ENCODE peak calls at places on chromosomes 11 and 22, in five cellular contexts. S is fibroblast of lung; A is CD4-positive, alpha-beta T cell; J is GM20000; O is nephron progenitor cell. L is an unnamed sample.

GRCh38 chr11:128085276-128085675 is 502.1 kb downstream of the ETS1 start:
- DNase-seq in S (no peak), J (no peak), A (no peak), O (no peak), L (no peak)

GRCh38 chr22:17580461-17581031 is 17.2 kb downstream of the SLC25A18 start:
- DNase-seq in J (no peak), A (no peak), S (peak; percentile 31), O (no peak), L (no peak)

GRCh38 chr11:47943721-47944554 is 36.4 kb upstream of the PTPRJ start:
- DNase-seq in J (no peak), O (no peak), A (no peak), S (no peak), L (no peak)

GRCh38 chr11:62353841-62354240 is 16.6 kb downstream of the ASRGL1 start:
- DNase-seq in S (no peak), A (no peak), O (no peak), J (no peak), L (no peak)

GRCh38 chr22:37601540-37602442 is 6.8 kb upstream of the GGA1 start:
- DNase-seq in J (no peak), O (peak; percentile 52), S (peak; percentile 67), A (no peak), L (peak; percentile 80)

GRCh38 chr22:17009640-17010291 is 1.7 kb upstream of the GAB4 start:
- DNase-seq in A (no peak), J (no peak), S (no peak), O (no peak), L (no peak)

GRCh38 chr11:44498524-44498923 is 66.9 kb upstream of the CD82 start:
- DNase-seq in A (no peak), J (no peak), S (no peak), O (no peak), L (no peak)

GRCh38 chr11:133082453-133082781 is 449.9 kb downstream of the OPCML start:
- DNase-seq in O (peak; percentile 62), A (no peak), S (no peak), J (no peak), L (peak; percentile 37)

GRCh38 chr11:76579047-76579751 is 91.3 kb downstream of the LRRC32 start:
- DNase-seq in J (no peak), S (no peak), O (no peak), A (no peak), L (no peak)

GRCh38 chr11:44611088-44611487 is 45.6 kb downstream of the CD82 start:
- DNase-seq in S (no peak), O (no peak), A (no peak), J (no peak), L (no peak)

GRCh38 chr11:36385121-36385530 is 89.0 kb downstream of the PRR5L start:
- DNase-seq in O (no peak), S (peak; percentile 97), A (no peak), J (no peak), L (no peak)

GRCh38 chr11:36354221-36355003 is 58.3 kb downstream of the PRR5L start:
- DNase-seq in O (no peak), A (no peak), J (peak; percentile 51), S (peak; percentile 94), L (peak; percentile 8)

GRCh38 chr11:65915821-65916251 is 3.0 kb downstream of the C11orf68 start:
- DNase-seq in S (peak; percentile 97), O (no peak), A (no peak), J (no peak), L (peak; percentile 60)

GRCh38 chr22:40638261-40638660 is 1.7 kb upstream of the MRTFA start:
- DNase-seq in O (no peak), S (no peak), J (no peak), A (no peak), L (no peak)

GRCh38 chr11:34346551-34346950 is 11.3 kb downstream of the ABTB2 start:
- DNase-seq in O (no peak), J (no peak), S (peak; percentile 74), A (no peak), L (no peak)

GRCh38 chr22:45242778-45243191 is 2.1 kb upstream of the KIAA0930 start:
- DNase-seq in J (no peak), S (no peak), O (no peak), A (no peak), L (peak; percentile 64)

GRCh38 chr22:32534252-32535215 is 59.9 kb downstream of the FBXO7 start:
- DNase-seq in S (peak; percentile 53), J (no peak), O (no peak), A (no peak), L (peak; percentile 56)
- TF ChIP-seq CTCF in S (no peak), J (no peak), O (no peak), A (no peak), L (no peak)

GRCh38 chr11:55949330-55949729 is 13.1 kb upstream of the OR5I1 start:
- DNase-seq in S (no peak), A (no peak), J (no peak), O (no peak), L (no peak)
- TF ChIP-seq CTCF in S (no peak), A (no peak), J (no peak), O (no peak), L (no peak)

GRCh38 chr11:3626250-3626960 is 15.4 kb downstream of the ART5 start:
- DNase-seq in O (no peak), S (no peak), A (no peak), J (no peak), L (peak; percentile 24)
- TF ChIP-seq CTCF in O (no peak), S (no peak), A (no peak), J (no peak), L (no peak)

GRCh38 chr22:21591695-21592094 is 24.2 kb downstream of the UBE2L3 start:
- DNase-seq in S (no peak), J (no peak), A (no peak), O (no peak), L (no peak)

GRCh38 chr22:21592422-21592821 is 24.9 kb downstream of the UBE2L3 start:
- DNase-seq in A (no peak), J (no peak), S (no peak), O (no peak), L (no peak)

GRCh38 chr22:21590809-21591641 is 23.5 kb downstream of the UBE2L3 start:
- DNase-seq in A (no peak), J (no peak), S (no peak), O (no peak), L (no peak)

GRCh38 chr22:21594865-21595452 is 27.4 kb downstream of the UBE2L3 start:
- DNase-seq in A (no peak), O (no peak), S (no peak), J (no peak), L (no peak)

DNA sequence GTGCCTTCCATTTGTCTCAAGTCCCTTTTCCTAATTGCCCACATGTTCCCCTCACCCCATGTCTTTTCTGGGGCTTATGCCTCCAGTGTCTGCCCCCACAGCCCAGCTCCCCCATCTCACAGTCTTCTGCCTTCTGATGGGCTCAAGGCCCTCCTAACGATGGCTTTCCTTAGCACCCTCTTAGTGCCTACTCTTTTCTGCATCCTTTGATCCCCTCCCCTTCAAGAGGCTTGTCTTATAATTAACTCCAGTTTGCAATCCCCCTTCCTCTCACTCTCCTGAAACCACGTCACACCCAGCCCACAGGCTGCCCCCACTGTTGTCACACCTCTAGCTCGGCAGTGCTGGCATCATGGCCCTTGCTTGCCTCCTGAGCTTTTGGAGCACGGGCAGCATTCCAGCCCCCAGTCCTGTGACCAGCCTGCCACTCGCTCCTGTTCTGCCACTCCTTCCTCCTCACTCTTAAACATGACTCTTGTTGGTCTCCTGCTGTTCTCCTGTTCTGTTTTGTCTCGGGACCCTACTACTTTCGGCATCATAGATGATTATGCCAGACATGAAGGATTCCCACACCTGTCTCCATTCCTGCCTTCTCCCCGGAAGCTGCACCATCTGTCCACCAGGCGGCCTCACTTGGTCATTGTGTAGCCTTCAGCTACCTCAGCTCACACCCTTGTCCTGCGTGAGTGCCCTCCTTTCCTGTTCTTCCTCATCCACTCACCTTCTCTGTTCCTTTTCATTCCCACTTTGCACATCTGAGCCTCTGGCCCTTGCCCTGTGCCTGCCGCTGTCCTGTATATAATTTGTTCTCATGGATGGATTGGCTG is 26.1 kb downstream of the UBE2L3 start:
- DNase-seq in S (no peak), O (peak; percentile 17), J (no peak), A (no peak), L (peak; percentile 40)
- TF ChIP-seq CTCF in S (peak; percentile 29), O (peak; percentile 27), J (no peak), A (no peak), L (peak; percentile 12)

GRCh38 chr11:120756931-120757330 is 245.4 kb downstream of the GRIK4 start:
- DNase-seq in A (no peak), J (no peak), S (no peak), O (no peak), L (no peak)
- TF ChIP-seq CTCF in A (no peak), J (no peak), S (no peak), O (no peak), L (no peak)

DNA sequence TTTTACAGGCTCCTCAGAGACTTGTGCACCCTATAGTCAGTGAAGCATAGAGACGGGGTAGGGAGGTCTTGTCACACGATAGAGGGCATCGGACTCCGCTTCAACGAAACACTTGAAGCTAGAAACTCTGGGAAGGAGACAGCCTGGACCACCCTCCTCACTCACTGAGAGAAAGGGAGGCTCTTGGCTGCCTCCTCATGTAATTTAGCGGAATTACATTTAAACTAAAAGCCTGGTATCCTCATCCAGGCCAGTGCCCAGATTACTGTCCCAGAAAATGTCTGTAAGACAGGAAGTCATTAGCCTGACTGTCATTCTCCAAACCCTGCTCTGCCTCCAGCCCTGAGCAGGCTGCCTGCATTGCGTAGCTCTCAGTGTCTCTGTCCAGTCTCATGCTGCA is 36.0 kb downstream of the TTLL1 start:
- DNase-seq in S (no peak), A (no peak), J (no peak), O (no peak), L (no peak)
- TF ChIP-seq CTCF in S (peak; percentile 19), A (no peak), J (no peak), O (peak; percentile 35), L (no peak)